ENCODE peak calls at places on chromosome 2, in nine cellular contexts. W is cardiac muscle cell, Z is choroid plexus epithelial cell, A is fibroblast of lung, G is kidney epithelial cell, Q is esophagus squamous epithelium, U is lower lobe of right lung, F is A549, K is WTC11. N is an unnamed sample.

GRCh38 chr2:200306969-200307811 is 697 bp downstream of the SPATS2L start:
- DNase-seq in W (peak), Z (peak), A (peak), G (no peak), Q (no peak), U (peak), F (peak), K (peak), N (no peak)

GRCh38 chr2:66252002-66252545 is 182.9 kb upstream of the MEIS1 start:
- DNase-seq in W (no peak), Z (no peak), A (no peak), G (no peak), Q (no peak), U (no peak), F (no peak), K (no peak), N (no peak)

GRCh38 chr2:115739574-115739973 is 1297.1 kb downstream of the DPP10 start:
- DNase-seq in W (no peak), Z (no peak), A (no peak), G (no peak), Q (no peak), U (no peak), F (no peak), K (peak), N (no peak)

GRCh38 chr2:217900010-217900779 is 102.6 kb downstream of the TNS1 start:
- DNase-seq in W (no peak), Z (no peak), A (no peak), G (no peak), Q (no peak), U (peak), F (no peak), K (no peak), N (no peak)

GRCh38 chr2:191666733-191667132 is 11.2 kb upstream of the NABP1 start:
- DNase-seq in W (no peak), Z (peak), A (peak), G (peak), Q (no peak), U (no peak), F (no peak), K (no peak), N (no peak)

GRCh38 chr2:227812001-227812400 is 1.6 kb upstream of the CCL20 start:
- DNase-seq in W (no peak), Z (no peak), A (no peak), G (no peak), Q (no peak), U (no peak), F (no peak), K (no peak), N (no peak)

GRCh38 chr2:44802409-44803099 is 138.9 kb upstream of the SIX3 start:
- DNase-seq in W (peak), Z (peak), A (no peak), G (no peak), Q (no peak), U (no peak), F (no peak), K (peak), N (no peak)

GRCh38 chr2:196758474-196759377 is 40.8 kb downstream of the GTF3C3 start:
- DNase-seq in W (no peak), Z (peak), A (peak), G (no peak), Q (no peak), U (no peak), F (no peak), K (no peak), N (peak)

GRCh38 chr2:108923019-108923700 is 65.9 kb downstream of the EDAR start:
- DNase-seq in W (no peak), Z (no peak), A (no peak), G (no peak), Q (peak), U (no peak), F (no peak), K (no peak), N (no peak)

GRCh38 chr2:196453613-196454047 is 185.9 kb upstream of the CCDC150 start:
- DNase-seq in W (peak), Z (peak), A (peak), G (peak), Q (no peak), U (no peak), F (peak), K (peak), N (no peak)

GRCh38 chr2:171044416-171044815 is 115.4 kb downstream of the GORASP2 start:
- DNase-seq in W (no peak), Z (no peak), A (no peak), G (no peak), Q (no peak), U (no peak), F (no peak), K (no peak), N (no peak)

GRCh38 chr2:101533611-101534601 is 59.0 kb upstream of the RFX8 start:
- DNase-seq in W (no peak), Z (no peak), A (peak), G (no peak), Q (no peak), U (no peak), F (no peak), K (peak), N (no peak)

GRCh38 chr2:230995821-230996220 is at the start of gene SPATA3:
- DNase-seq in W (no peak), Z (no peak), A (no peak), G (no peak), Q (no peak), U (no peak), F (no peak), K (no peak), N (no peak)

GRCh38 chr2:128720440-128721022 is 401.9 kb upstream of the HS6ST1 start:
- DNase-seq in W (no peak), Z (no peak), A (no peak), G (no peak), Q (no peak), U (no peak), F (no peak), K (no peak), N (no peak)

GRCh38 chr2:237576974-237577373 is 10.6 kb downstream of the PRLH start:
- DNase-seq in W (no peak), Z (no peak), A (no peak), G (no peak), Q (no peak), U (no peak), F (no peak), K (no peak), N (no peak)

GRCh38 chr2:222977121-222977520 is 74.9 kb upstream of the KCNE4 start:
- DNase-seq in W (no peak), Z (no peak), A (no peak), G (no peak), Q (no peak), U (no peak), F (no peak), K (no peak), N (no peak)

GRCh38 chr2:120436460-120436739 is 90.5 kb downstream of the INHBB start:
- DNase-seq in W (no peak), Z (no peak), A (no peak), G (no peak), Q (no peak), U (no peak), F (no peak), K (no peak), N (no peak)

DNA sequence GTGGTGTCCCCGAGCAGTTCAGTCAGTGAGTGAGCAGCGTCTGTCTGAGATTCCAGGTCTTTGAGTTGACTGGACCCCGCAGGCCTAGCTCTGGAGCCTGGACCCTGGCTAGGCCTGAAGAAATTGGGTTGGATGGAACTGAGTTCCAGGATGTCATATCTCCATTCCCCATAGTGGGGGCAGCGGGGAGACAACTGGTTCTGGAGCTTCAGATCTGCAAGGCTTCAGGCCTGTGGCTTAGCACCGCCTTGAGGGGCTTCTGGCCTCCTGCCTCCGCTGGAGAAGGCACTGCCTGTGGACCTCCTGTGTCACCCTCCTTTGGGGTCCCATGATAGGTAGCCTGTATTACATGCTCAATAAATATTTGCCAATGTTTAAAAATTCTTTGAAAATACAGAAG is 288.4 kb upstream of the ID2 start:
- DNase-seq in W (no peak), Z (no peak), A (no peak), G (no peak), Q (no peak), U (no peak), F (no peak), K (no peak), N (no peak)
- TF ChIP-seq CTCF in W (no peak), Z (no peak), A (no peak), G (no peak), Q (no peak), U (no peak), F (no peak), K (no peak), N (no peak)

DNA sequence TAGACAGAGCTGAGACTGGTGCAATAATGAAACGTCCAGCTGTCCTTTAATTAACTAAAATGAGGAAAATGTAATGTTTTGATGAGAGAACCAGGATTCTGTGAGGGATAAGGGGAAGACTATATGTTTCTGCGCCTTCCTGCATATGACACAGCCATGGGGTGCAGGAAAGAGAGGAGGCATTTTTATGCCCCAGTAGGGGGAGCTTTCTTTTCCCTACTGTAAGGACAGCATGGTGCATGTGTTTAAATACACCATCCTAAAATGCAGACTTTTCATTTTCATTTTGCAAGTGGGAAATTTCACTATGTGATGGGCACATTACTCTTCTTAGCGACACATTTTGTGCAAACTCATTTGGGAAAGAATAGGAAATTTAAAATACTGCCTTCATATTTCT is 446.1 kb downstream of the ARHGAP15 start:
- DNase-seq in W (peak), Z (peak), A (no peak), G (no peak), Q (no peak), U (no peak), F (no peak), K (peak), N (no peak)
- TF ChIP-seq CTCF in W (peak), Z (peak), A (peak), G (peak), Q (peak), U (peak), F (peak), K (peak), N (peak)

GRCh38 chr2:213682276-213682675 is 398.0 kb downstream of the SPAG16 start:
- DNase-seq in W (no peak), Z (no peak), A (no peak), G (no peak), Q (no peak), U (no peak), F (no peak), K (no peak), N (no peak)
- TF ChIP-seq CTCF in W (no peak), Z (no peak), A (no peak), G (no peak), Q (no peak), U (no peak), F (no peak), K (no peak), N (no peak)

GRCh38 chr2:26244479-26245230 is at the start of the genes HADHA and HADHB:
- DNase-seq in W (peak), Z (peak), A (peak), G (peak), Q (peak), U (peak), F (peak), K (peak), N (peak)
- TF ChIP-seq CTCF in W (peak), Z (peak), A (peak), G (peak), Q (peak), U (peak), F (peak), K (no peak), N (peak)

N was measured in AG09319.